ENCODE peak calls at places on chromosomes 4 and X, in nine cellular contexts. J, F, B, I, S, G, U, N and X are unnamed samples.
A peak's percentile ranks its signal among the peaks of the same experiment; 100 is the strongest.

GRCh38 chr4:83189631-83190136 is 75.2 kb upstream of the PLAC8 start:
- DNase-seq in J (no peak), F (no peak), B (no peak), I (peak; percentile 46), S (no peak), G (no peak), U (no peak), N (no peak), X (no peak)

GRCh38 chr4:24856586-24856985 is 56.3 kb downstream of the CCDC149 start:
- DNase-seq in J (no peak), F (no peak), B (no peak), I (no peak), S (no peak), G (peak; percentile 68), U (no peak), N (no peak), X (peak; percentile 76)

GRCh38 chr4:30429813-30430466 is 290.2 kb upstream of the PCDH7 start:
- DNase-seq in J (no peak), F (no peak), B (no peak), I (peak; percentile 9), S (no peak), G (peak; percentile 90), U (no peak), N (no peak), X (no peak)

GRCh38 chr4:54998991-54999390 is 126.4 kb downstream of the KDR start:
- DNase-seq in J (no peak), F (no peak), B (no peak), I (peak; percentile 40), S (no peak), G (peak; percentile 64), U (no peak), N (no peak), X (no peak)

GRCh38 chr4:89069481-89069880 is 12.5 kb upstream of the FAM13A start:
- DNase-seq in J (no peak), F (no peak), B (no peak), I (no peak), S (no peak), G (no peak), U (no peak), N (no peak), X (no peak)

GRCh38 chr4:38949416-38950051 is 81.9 kb downstream of the FAM114A1 start:
- DNase-seq in J (no peak), F (no peak), B (no peak), I (no peak), S (no peak), G (peak; percentile 32), U (no peak), N (no peak), X (no peak)

GRCh38 chr4:25783943-25784342 is 78.8 kb downstream of the SEL1L3 start:
- DNase-seq in J (no peak), F (no peak), B (no peak), I (no peak), S (no peak), G (no peak), U (no peak), N (no peak), X (no peak)

GRCh38 chr4:105637409-105638258 is 70.9 kb downstream of the INTS12 start:
- DNase-seq in J (peak; percentile 74), F (peak; percentile 88), B (peak; percentile 51), I (peak; percentile 58), S (peak; percentile 58), G (peak; percentile 68), U (peak; percentile 67), N (peak; percentile 81), X (peak; percentile 85)

GRCh38 chrX:67555578-67556203 is 11.9 kb downstream of the AR start:
- DNase-seq in J (peak; percentile 47), F (no peak), B (peak; percentile 42), I (peak; percentile 19), S (peak; percentile 20), G (peak; percentile 36), U (no peak), N (no peak), X (no peak)

GRCh38 chr4:78558421-78558820 is 6.9 kb downstream of the ANXA3 start:
- DNase-seq in J (no peak), F (no peak), B (no peak), I (no peak), S (no peak), G (peak; percentile 20), U (no peak), N (no peak), X (no peak)
- H3K4me1 ChIP-seq in J (peaks cover 43% of the 10 kb centered on the region), F (peaks cover 20% of the 10 kb centered on the region), B (no peaks in the 10 kb centered on the region), I (peaks cover 59% of the 10 kb centered on the region), S (no peaks in the 10 kb centered on the region), G (peaks cover 10% of the 10 kb centered on the region), U (peaks cover 33% of the 10 kb centered on the region), N (peaks cover 9% of the 10 kb centered on the region), X (peaks cover 5% of the 10 kb centered on the region)

DNA sequence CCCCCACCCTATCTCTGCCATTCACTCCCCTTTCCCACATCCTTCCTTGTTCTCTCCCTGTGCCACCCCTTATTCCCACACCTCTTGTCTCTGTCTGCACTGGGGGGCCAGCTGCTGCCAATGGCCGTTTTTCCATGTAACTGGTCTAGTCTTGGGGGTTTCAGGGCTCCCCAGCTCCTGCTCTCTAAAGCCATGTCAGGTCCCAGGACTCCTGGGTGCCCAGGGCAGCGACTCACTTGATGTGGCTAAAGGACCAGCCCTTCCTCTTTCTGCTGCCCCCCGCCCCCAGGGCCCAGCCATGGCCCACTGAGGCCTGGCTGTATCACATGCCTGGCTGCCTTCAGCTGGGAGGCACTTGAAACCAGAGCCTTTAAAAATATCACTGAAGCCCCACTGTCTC is 10.0 kb downstream of the NLGN3 start:
- DNase-seq in J (no peak), F (no peak), B (no peak), I (no peak), S (no peak), G (no peak), U (no peak), N (no peak), X (peak; percentile 63)
- H3K4me1 ChIP-seq in J (no peaks in the 10 kb centered on the region), F (no peaks in the 10 kb centered on the region), B (no peaks in the 10 kb centered on the region), I (no peaks in the 10 kb centered on the region), S (no peaks in the 10 kb centered on the region), G (no peaks in the 10 kb centered on the region), U (no peaks in the 10 kb centered on the region), N (no peaks in the 10 kb centered on the region), X (no peaks in the 10 kb centered on the region)

GRCh38 chr4:26879805-26880204 is 19.2 kb downstream of the STIM2 start:
- DNase-seq in J (no peak), F (no peak), B (no peak), I (no peak), S (no peak), G (no peak), U (no peak), N (no peak), X (no peak)
- H3K4me1 ChIP-seq in J (peaks cover 12% of the 10 kb centered on the region), F (peaks cover 16% of the 10 kb centered on the region), B (no peaks in the 10 kb centered on the region), I (peaks cover 3% of the 10 kb centered on the region), S (peaks cover 13% of the 10 kb centered on the region), G (no peaks in the 10 kb centered on the region), U (peaks cover 17% of the 10 kb centered on the region), N (no peaks in the 10 kb centered on the region), X (no peaks in the 10 kb centered on the region)

GRCh38 chr4:114281561-114281960 is 302.1 kb upstream of the ARSJ start:
- DNase-seq in J (no peak), F (no peak), B (no peak), I (no peak), S (no peak), G (peak; percentile 71), U (no peak), N (no peak), X (no peak)
- H3K4me1 ChIP-seq in J (no peaks in the 10 kb centered on the region), F (no peaks in the 10 kb centered on the region), B (no peaks in the 10 kb centered on the region), I (no peaks in the 10 kb centered on the region), S (no peaks in the 10 kb centered on the region), G (peaks cover 9% of the 10 kb centered on the region), U (no peaks in the 10 kb centered on the region), N (no peaks in the 10 kb centered on the region), X (no peaks in the 10 kb centered on the region)

GRCh38 chrX:39470588-39471155 is 627.1 kb downstream of the BCOR start:
- DNase-seq in J (no peak), F (no peak), B (no peak), I (peak; percentile 74), S (no peak), G (peak; percentile 61), U (no peak), N (no peak), X (no peak)

GRCh38 chrX:39472161-39472560 is 625.6 kb downstream of the BCOR start:
- DNase-seq in J (no peak), F (no peak), B (no peak), I (no peak), S (no peak), G (no peak), U (no peak), N (no peak), X (no peak)

GRCh38 chrX:39475372-39475771 is 622.4 kb downstream of the BCOR start:
- DNase-seq in J (no peak), F (no peak), B (no peak), I (no peak), S (no peak), G (no peak), U (no peak), N (no peak), X (no peak)

GRCh38 chrX:39476596-39476995 is 621.2 kb downstream of the BCOR start:
- DNase-seq in J (no peak), F (no peak), B (no peak), I (peak; percentile 20), S (no peak), G (no peak), U (no peak), N (no peak), X (no peak)

GRCh38 chrX:39473812-39474211 is 623.9 kb downstream of the BCOR start:
- DNase-seq in J (no peak), F (no peak), B (no peak), I (no peak), S (no peak), G (no peak), U (no peak), N (no peak), X (no peak)
- H3K4me1 ChIP-seq in J (no peaks in the 10 kb centered on the region), F (peaks cover 21% of the 10 kb centered on the region), B (no peaks in the 10 kb centered on the region), I (peaks cover 39% of the 10 kb centered on the region), S (no peaks in the 10 kb centered on the region), G (no peaks in the 10 kb centered on the region), U (no peaks in the 10 kb centered on the region), N (peaks cover 4% of the 10 kb centered on the region), X (no peaks in the 10 kb centered on the region)

DNA sequence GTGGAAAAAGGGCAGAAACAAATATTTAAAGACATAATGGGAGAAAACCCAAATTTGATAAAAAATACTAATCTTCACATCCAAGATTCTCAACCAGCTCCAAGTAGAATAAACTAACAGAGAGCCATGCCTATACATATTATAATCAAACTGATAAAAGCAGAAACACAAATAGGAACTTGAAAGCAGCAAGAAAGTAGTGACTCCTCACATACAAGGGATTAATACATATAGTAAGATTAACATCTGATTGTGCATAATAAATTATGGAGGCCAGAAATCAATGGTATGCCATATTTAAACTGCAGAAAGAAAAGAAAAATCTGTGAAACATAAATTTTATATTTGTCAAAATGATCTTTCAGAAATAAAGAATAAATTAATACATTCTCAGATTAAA is 454.3 kb upstream of the PCDH10 start:
- DNase-seq in J (no peak), F (no peak), B (no peak), I (no peak), S (no peak), G (no peak), U (no peak), N (no peak), X (no peak)
- H3K4me1 ChIP-seq in J (no peaks in the 10 kb centered on the region), F (no peaks in the 10 kb centered on the region), B (no peaks in the 10 kb centered on the region), I (no peaks in the 10 kb centered on the region), S (no peaks in the 10 kb centered on the region), G (no peaks in the 10 kb centered on the region), U (no peaks in the 10 kb centered on the region), N (no peaks in the 10 kb centered on the region), X (no peaks in the 10 kb centered on the region)

GRCh38 chr4:125546272-125546671 is 231.5 kb downstream of the FAT4 start:
- DNase-seq in J (no peak), F (no peak), B (no peak), I (no peak), S (no peak), G (no peak), U (no peak), N (no peak), X (no peak)
- H3K4me1 ChIP-seq in J (no peaks in the 10 kb centered on the region), F (no peaks in the 10 kb centered on the region), B (no peaks in the 10 kb centered on the region), I (no peaks in the 10 kb centered on the region), S (no peaks in the 10 kb centered on the region), G (no peaks in the 10 kb centered on the region), U (no peaks in the 10 kb centered on the region), N (no peaks in the 10 kb centered on the region), X (no peaks in the 10 kb centered on the region)

GRCh38 chr4:1895489-1895888 is 24.3 kb downstream of the NSD2 start:
- DNase-seq in J (no peak), F (no peak), B (no peak), I (no peak), S (no peak), G (no peak), U (no peak), N (no peak), X (no peak)
- H3K4me1 ChIP-seq in J (peaks cover 8% of the 10 kb centered on the region), F (peaks cover 6% of the 10 kb centered on the region), B (no peaks in the 10 kb centered on the region), I (peaks cover 4% of the 10 kb centered on the region), S (no peaks in the 10 kb centered on the region), G (peaks cover 2% of the 10 kb centered on the region), U (no peaks in the 10 kb centered on the region), N (no peaks in the 10 kb centered on the region), X (no peaks in the 10 kb centered on the region)